ENCODE peak calls at places on chromosome 5, in ten cellular contexts. R, D, T, U, C, H, A, K, O and J are unnamed samples.

GRCh38 chr5:130337179-130337888 is 433.1 kb downstream of the CHSY3 start:
- DNase-seq in R (no peak), D (no peak), T (peak; percentile 10), U (peak; percentile 61), C (no peak), H (no peak), A (peak; percentile 36), K (no peak), O (no peak), J (peak; percentile 53)

GRCh38 chr5:16897284-16897704 is 38.8 kb downstream of the MYO10 start:
- DNase-seq in R (no peak), D (no peak), T (no peak), U (peak; percentile 97), C (no peak), H (no peak), A (peak; percentile 77), K (no peak), O (no peak), J (peak; percentile 50)

GRCh38 chr5:1564182-1564748 is 40.5 kb upstream of the LPCAT1 start:
- DNase-seq in R (no peak), D (peak; percentile 98), T (peak; percentile 29), U (peak; percentile 85), C (no peak), H (no peak), A (no peak), K (no peak), O (no peak), J (no peak)

GRCh38 chr5:43619911-43620310 is 16.9 kb downstream of the NNT start:
- DNase-seq in R (no peak), D (no peak), T (no peak), U (no peak), C (no peak), H (no peak), A (no peak), K (no peak), O (no peak), J (no peak)

GRCh38 chr5:142192296-142192695 is 83.7 kb downstream of the NDFIP1 start:
- DNase-seq in R (no peak), D (no peak), T (no peak), U (peak; percentile 43), C (no peak), H (no peak), A (no peak), K (no peak), O (no peak), J (no peak)

GRCh38 chr5:55997742-55998351 is 3.1 kb upstream of the IL6ST start:
- DNase-seq in R (no peak), D (no peak), T (no peak), U (peak; percentile 69), C (no peak), H (no peak), A (no peak), K (no peak), O (no peak), J (no peak)

GRCh38 chr5:151155777-151156731 is 1.5 kb downstream of the ANXA6 start:
- DNase-seq in R (peak; percentile 23), D (peak; percentile 11), T (peak; percentile 26), U (no peak), C (no peak), H (peak; percentile 58), A (no peak), K (no peak), O (no peak), J (peak; percentile 68)

GRCh38 chr5:139385061-139385889 is 2.2 kb upstream of the SLC23A1 start:
- DNase-seq in R (no peak), D (no peak), T (no peak), U (no peak), C (no peak), H (no peak), A (no peak), K (no peak), O (no peak), J (peak; percentile 40)

GRCh38 chr5:135356522-135357318 is 42.3 kb downstream of the MACROH2A1 start:
- DNase-seq in R (no peak), D (peak; percentile 88), T (peak; percentile 83), U (no peak), C (no peak), H (peak; percentile 73), A (no peak), K (no peak), O (peak; percentile 73), J (no peak)

GRCh38 chr5:139961435-139962157 is 81.5 kb downstream of the NRG2 start:
- DNase-seq in R (no peak), D (peak; percentile 59), T (no peak), U (no peak), C (no peak), H (no peak), A (no peak), K (no peak), O (no peak), J (no peak)

GRCh38 chr5:117562647-117563046 is 988.0 kb upstream of the SEMA6A start:
- DNase-seq in R (no peak), D (no peak), T (no peak), U (no peak), C (no peak), H (no peak), A (no peak), K (no peak), O (no peak), J (no peak)

GRCh38 chr5:99030871-99031440 is 102.1 kb upstream of the CHD1 start:
- DNase-seq in R (no peak), D (no peak), T (no peak), U (peak; percentile 49), C (no peak), H (no peak), A (no peak), K (no peak), O (no peak), J (no peak)

GRCh38 chr5:54718647-54719046 is 201.1 kb downstream of the SNX18 start:
- DNase-seq in R (no peak), D (peak; percentile 71), T (peak; percentile 90), U (no peak), C (no peak), H (no peak), A (no peak), K (no peak), O (peak; percentile 35), J (no peak)

GRCh38 chr5:172611913-172612312 is 29.1 kb upstream of the NEURL1B start:
- DNase-seq in R (no peak), D (no peak), T (no peak), U (no peak), C (no peak), H (peak; percentile 26), A (no peak), K (no peak), O (no peak), J (no peak)

GRCh38 chr5:172616136-172616535 is 24.9 kb upstream of the NEURL1B start:
- DNase-seq in R (no peak), D (no peak), T (no peak), U (no peak), C (no peak), H (no peak), A (no peak), K (no peak), O (no peak), J (no peak)

GRCh38 chr5:172610643-172611042 is 30.4 kb upstream of the NEURL1B start:
- DNase-seq in R (no peak), D (no peak), T (peak; percentile 43), U (no peak), C (no peak), H (no peak), A (no peak), K (no peak), O (no peak), J (no peak)

GRCh38 chr5:172616730-172617129 is 24.3 kb upstream of the NEURL1B start:
- DNase-seq in R (no peak), D (no peak), T (peak; percentile 82), U (no peak), C (no peak), H (peak; percentile 88), A (no peak), K (no peak), O (peak; percentile 78), J (no peak)

GRCh38 chr5:172612771-172613170 is 28.3 kb upstream of the NEURL1B start:
- DNase-seq in R (no peak), D (no peak), T (no peak), U (no peak), C (no peak), H (no peak), A (no peak), K (no peak), O (no peak), J (no peak)
- H3K27me3 ChIP-seq in R (no peaks in the 10 kb centered on the region), D (peaks cover 9% of the 10 kb centered on the region), T (no peaks in the 10 kb centered on the region), U (peaks cover 54% of the 10 kb centered on the region), C (no peaks in the 10 kb centered on the region), H (no peaks in the 10 kb centered on the region), A (no peaks in the 10 kb centered on the region), K (no peaks in the 10 kb centered on the region), O (no peaks in the 10 kb centered on the region), J (no peaks in the 10 kb centered on the region)

GRCh38 chr5:132822650-132823480 is 7.6 kb downstream of the SHROOM1 start:
- DNase-seq in R (no peak), D (no peak), T (no peak), U (no peak), C (no peak), H (peak; percentile 78), A (no peak), K (no peak), O (peak; percentile 15), J (no peak)
- H3K27me3 ChIP-seq in R (peaks cover 3% of the 10 kb centered on the region), D (no peaks in the 10 kb centered on the region), T (peaks cover 68% of the 10 kb centered on the region), U (no peaks in the 10 kb centered on the region), C (peaks cover 20% of the 10 kb centered on the region), H (no peaks in the 10 kb centered on the region), A (no peaks in the 10 kb centered on the region), K (peaks cover 52% of the 10 kb centered on the region), O (no peaks in the 10 kb centered on the region), J (no peaks in the 10 kb centered on the region)

DNA sequence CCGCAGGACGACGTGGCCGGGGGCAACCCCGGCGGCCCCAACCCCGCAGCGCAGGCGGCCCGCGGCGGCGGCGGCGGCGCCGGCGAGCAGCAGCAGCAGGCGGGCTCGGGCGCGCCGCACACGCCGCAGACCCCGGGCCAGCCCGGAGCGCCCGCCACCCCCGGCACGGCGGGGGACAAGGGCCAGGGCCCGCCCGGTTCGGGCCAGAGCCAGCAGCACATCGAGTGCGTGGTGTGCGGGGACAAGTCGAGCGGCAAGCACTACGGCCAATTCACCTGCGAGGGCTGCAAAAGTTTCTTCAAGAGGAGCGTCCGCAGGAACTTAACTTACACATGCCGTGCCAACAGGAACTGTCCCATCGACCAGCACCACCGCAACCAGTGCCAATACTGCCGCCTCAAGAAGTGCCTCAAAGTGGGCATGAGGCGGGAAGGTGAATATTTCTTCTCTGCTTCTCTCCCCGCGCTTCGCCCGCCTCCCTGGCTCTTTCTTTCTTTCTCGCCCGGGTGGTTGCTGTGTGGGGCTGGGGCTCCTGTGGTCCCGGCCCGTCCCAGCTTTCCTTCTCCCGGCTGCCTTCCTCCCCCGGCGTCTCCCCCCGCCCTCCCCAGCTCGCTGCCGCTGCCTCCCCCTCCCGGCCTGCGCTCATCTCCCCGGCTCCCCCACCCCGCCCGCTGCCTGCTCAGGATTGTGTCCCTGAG is 2.2 kb downstream of the NR2F1 start:
- DNase-seq in R (no peak), D (peak; percentile 74), T (no peak), U (peak; percentile 49), C (no peak), H (no peak), A (no peak), K (no peak), O (no peak), J (no peak)
- H3K27me3 ChIP-seq in R (peaks cover 41% of the 10 kb centered on the region), D (no peaks in the 10 kb centered on the region), T (peaks cover 89% of the 10 kb centered on the region), U (no peaks in the 10 kb centered on the region), C (peaks cover 71% of the 10 kb centered on the region), H (no peaks in the 10 kb centered on the region), A (peaks cover 1% of the 10 kb centered on the region), K (peaks cover 79% of the 10 kb centered on the region), O (no peaks in the 10 kb centered on the region), J (no peaks in the 10 kb centered on the region)

DNA sequence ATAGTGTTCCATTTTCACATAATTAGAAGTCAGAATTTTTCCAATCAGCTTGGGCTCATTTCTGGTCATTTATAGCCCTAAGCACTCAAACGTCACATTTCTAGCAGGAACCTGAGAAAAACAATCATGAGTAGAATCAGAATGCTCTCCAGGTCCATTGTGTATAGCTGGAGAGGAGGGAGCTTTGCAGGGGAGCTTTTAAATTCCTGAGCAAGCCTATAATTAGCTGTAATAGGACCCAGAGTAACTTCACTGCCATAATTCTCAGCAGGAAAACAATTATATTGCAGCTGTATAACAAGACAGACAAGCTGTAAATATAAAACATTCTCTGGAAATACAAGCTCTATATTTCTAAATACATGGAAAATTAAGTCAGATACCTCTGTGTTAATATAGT is 637.6 kb upstream of the SGCD start:
- DNase-seq in R (no peak), D (no peak), T (no peak), U (no peak), C (no peak), H (no peak), A (no peak), K (no peak), O (no peak), J (no peak)
- H3K27me3 ChIP-seq in R (no peaks in the 10 kb centered on the region), D (no peaks in the 10 kb centered on the region), T (no peaks in the 10 kb centered on the region), U (no peaks in the 10 kb centered on the region), C (no peaks in the 10 kb centered on the region), H (no peaks in the 10 kb centered on the region), A (no peaks in the 10 kb centered on the region), K (peaks cover 4% of the 10 kb centered on the region), O (no peaks in the 10 kb centered on the region), J (no peaks in the 10 kb centered on the region)